ENCODE peak calls at places on chromosomes 12 and 14, in four cellular contexts. I is mucosa of descending colon, H is IMR-90, Z is fibroblast of lung. W is an unnamed sample.

GRCh38 chr14:61110683-61111082 is 129.6 kb downstream of the SLC38A6 start:
- DNase-seq in I (no peak), Z (no peak), H (no peak), W (no peak)

GRCh38 chr14:90871605-90872233 is 55.5 kb upstream of the TTC7B start:
- DNase-seq in H (peak; percentile 54), Z (peak; percentile 49), I (no peak), W (no peak)

GRCh38 chr12:5582541-5582940 is 150.6 kb downstream of the NTF3 start:
- DNase-seq in Z (no peak), H (no peak), I (no peak), W (no peak)

GRCh38 chr14:75202671-75203070 is 26.3 kb upstream of the TMED10 start:
- DNase-seq in I (no peak), H (no peak), Z (no peak), W (no peak)

GRCh38 chr12:78674311-78675085 is 190.1 kb upstream of the SYT1 start:
- DNase-seq in I (no peak), Z (peak; percentile 19), H (peak; percentile 56), W (no peak)

GRCh38 chr14:22084393-22085281 is 411.0 kb upstream of the OR4E1 start:
- DNase-seq in I (no peak), Z (peak; percentile 69), H (peak; percentile 62), W (no peak)

GRCh38 chr14:96830946-96831345 is 33.8 kb downstream of the VRK1 start:
- DNase-seq in I (no peak), Z (no peak), H (no peak), W (no peak)

GRCh38 chr14:35558680-35559079 is 24.7 kb downstream of the INSM2 start:
- DNase-seq in Z (no peak), I (no peak), H (no peak), W (no peak)

GRCh38 chr12:6364037-6364360 is 11.4 kb downstream of the SCNN1A start:
- DNase-seq in I (no peak), H (no peak), Z (no peak), W (peak; percentile 80)

GRCh38 chr14:22479781-22480464 is 109.1 kb downstream of the DAD1 start:
- DNase-seq in Z (no peak), I (no peak), H (no peak), W (no peak)

GRCh38 chr14:89779707-89780106 is 174.8 kb downstream of the EFCAB11 start:
- DNase-seq in I (no peak), Z (no peak), H (no peak), W (no peak)

GRCh38 chr14:95918466-95918865 is 41.8 kb downstream of the TUNAR start:
- DNase-seq in Z (no peak), H (peak; percentile 1), I (no peak), W (no peak)

GRCh38 chr14:59439256-59440015 is 25.7 kb downstream of the GPR135 start:
- DNase-seq in H (peak; percentile 74), I (no peak), Z (peak; percentile 81), W (no peak)

GRCh38 chr12:62629971-62630739 is 163.5 kb downstream of the MON2 start:
- DNase-seq in I (no peak), H (no peak), Z (no peak), W (no peak)

GRCh38 chr14:101542391-101542790 is 18.9 kb upstream of the DIO3 start:
- DNase-seq in H (no peak), Z (no peak), I (peak; percentile 77), W (no peak)

GRCh38 chr14:71231521-71232393 is 324.5 kb downstream of the PCNX1 start:
- DNase-seq in I (no peak), Z (no peak), H (no peak), W (no peak)

GRCh38 chr12:130163461-130164215 is 1.4 kb downstream of the FZD10 start:
- DNase-seq in I (no peak), H (no peak), Z (no peak), W (no peak)

GRCh38 chr14:31080060-31080459 is 53.9 kb upstream of the STRN3 start:
- DNase-seq in Z (peak; percentile 57), H (peak; percentile 66), I (no peak), W (no peak)

GRCh38 chr14:50527970-50528369 is 4.4 kb downstream of the MAP4K5 start:
- DNase-seq in Z (no peak), I (no peak), H (peak; percentile 65), W (no peak)

GRCh38 chr12:52566847-52567291 is 6.8 kb downstream of the KRT74 start:
- DNase-seq in Z (no peak), H (no peak), I (no peak), W (no peak)

GRCh38 chr12:126182619-126183236 is 1117.5 kb downstream of the AACS start:
- DNase-seq in Z (no peak), I (no peak), H (no peak), W (no peak)

GRCh38 chr14:53715390-53715730 is 241.3 kb downstream of the BMP4 start:
- DNase-seq in H (peak; percentile 28), I (no peak), Z (peak; percentile 62), W (no peak)

GRCh38 chr12:124525455-124525854 is 42.0 kb downstream of the NCOR2 start:
- DNase-seq in Z (no peak), I (no peak), H (no peak), W (no peak)

GRCh38 chr12:54749191-54749818 is 101.1 kb upstream of the DCD start:
- DNase-seq in Z (peak; percentile 59), I (no peak), H (peak; percentile 47), W (no peak)

GRCh38 chr12:43858096-43858495 is 22.2 kb downstream of the TMEM117 start:
- DNase-seq in I (no peak), H (no peak), Z (no peak), W (no peak)

GRCh38 chr14:104634886-104635570 is 30.5 kb upstream of the TMEM179 start:
- DNase-seq in I (no peak), H (no peak), Z (no peak), W (no peak)

GRCh38 chr12:53048033-53048779 is 1.7 kb upstream of the TNS2 start:
- DNase-seq in Z (no peak), H (no peak), I (peak; percentile 75), W (peak; percentile 89)

GRCh38 chr12:42568952-42569916 is 20.3 kb downstream of the PRICKLE1 start:
- DNase-seq in I (no peak), H (peak; percentile 80), Z (peak; percentile 83), W (no peak)

GRCh38 chr14:50935126-50936090 is 8.9 kb downstream of the PYGL start:
- DNase-seq in I (no peak), H (no peak), Z (no peak), W (peak; percentile 74)

GRCh38 chr12:68207276-68207675 is 18.3 kb downstream of the IL26 start:
- DNase-seq in H (no peak), I (no peak), Z (no peak), W (no peak)

GRCh38 chr14:101174522-101174838 is 271.0 kb upstream of the RTL1 start:
- DNase-seq in I (no peak), Z (no peak), H (no peak), W (no peak)

GRCh38 chr14:106831322-106831720 is 1304.9 kb downstream of the TMEM121 start:
- DNase-seq in I (peak; percentile 49), Z (no peak), H (no peak), W (no peak)
- H3K9me3 ChIP-seq in I (no peaks in the 10 kb centered on the region), Z (no peaks in the 10 kb centered on the region), H (peaks cover 15% of the 10 kb centered on the region), W (no peaks in the 10 kb centered on the region)

GRCh38 chr14:23930742-23931141 is 22.8 kb upstream of the DHRS4 start:
- DNase-seq in Z (no peak), H (peak; percentile 11), I (no peak), W (no peak)
- TF ChIP-seq CTCF in Z (no peak), H (no peak), I (no peak), W (no peak)

GRCh38 chr12:4499186-4499585 is 39.5 kb upstream of the RAD51AP1 start:
- DNase-seq in Z (no peak), I (no peak), H (no peak), W (no peak)

GRCh38 chr12:4490973-4491372 is 45.4 kb upstream of the FGF6 start:
- DNase-seq in I (no peak), H (no peak), Z (no peak), W (no peak)

DNA sequence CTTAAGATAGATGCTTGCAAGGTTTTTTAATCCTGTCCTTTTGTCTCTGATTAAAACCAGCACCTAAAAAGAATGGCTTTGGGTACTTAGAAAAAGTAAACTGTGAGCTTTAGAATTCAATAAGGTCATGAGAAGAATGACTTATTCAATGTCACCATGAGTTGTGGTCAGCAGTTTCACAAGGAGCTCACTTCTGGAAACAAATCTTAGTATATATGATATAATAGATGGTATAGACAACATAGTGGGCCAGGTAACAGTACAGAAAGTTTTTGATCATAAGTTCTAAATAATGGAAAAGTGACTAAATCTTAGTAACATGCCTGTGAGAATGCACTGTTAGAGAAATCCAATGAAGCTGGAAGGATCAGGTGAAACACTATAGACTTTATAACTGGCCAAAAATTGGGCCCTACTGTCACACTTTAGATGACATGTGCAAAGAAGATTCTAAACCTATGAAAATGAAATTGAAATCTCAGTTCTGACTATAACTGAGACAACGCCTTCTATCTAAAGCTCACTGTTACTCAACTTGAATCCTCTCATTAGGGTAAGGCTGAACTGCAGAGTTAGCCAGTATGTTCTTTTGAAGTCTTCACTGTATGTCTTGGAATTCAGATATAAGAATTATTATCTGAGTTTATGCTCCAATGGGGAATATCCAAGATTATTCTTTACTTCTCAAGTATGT is 42.4 kb upstream of the RAD51AP1 start:
- DNase-seq in H (no peak), Z (no peak), I (no peak), W (no peak)
- H3K9me3 ChIP-seq in H (no peaks in the 10 kb centered on the region), Z (no peaks in the 10 kb centered on the region), I (no peaks in the 10 kb centered on the region), W (no peaks in the 10 kb centered on the region)

GRCh38 chr12:49187184-49187583 is 1.7 kb downstream of the TUBA1A start:
- DNase-seq in H (peak; percentile 61), I (no peak), Z (peak; percentile 81), W (no peak)

GRCh38 chr12:49189731-49190314 is 943 bp upstream of the TUBA1A start:
- DNase-seq in Z (no peak), H (no peak), I (no peak), W (no peak)

GRCh38 chr12:49188916-49189367 is at the start of gene TUBA1A:
- DNase-seq in Z (peak; percentile 100), I (peak; percentile 78), H (peak; percentile 100), W (peak; percentile 81)

GRCh38 chr12:49190317-49190716 is 1.4 kb upstream of the TUBA1A start:
- DNase-seq in Z (no peak), I (no peak), H (no peak), W (no peak)

DNA sequence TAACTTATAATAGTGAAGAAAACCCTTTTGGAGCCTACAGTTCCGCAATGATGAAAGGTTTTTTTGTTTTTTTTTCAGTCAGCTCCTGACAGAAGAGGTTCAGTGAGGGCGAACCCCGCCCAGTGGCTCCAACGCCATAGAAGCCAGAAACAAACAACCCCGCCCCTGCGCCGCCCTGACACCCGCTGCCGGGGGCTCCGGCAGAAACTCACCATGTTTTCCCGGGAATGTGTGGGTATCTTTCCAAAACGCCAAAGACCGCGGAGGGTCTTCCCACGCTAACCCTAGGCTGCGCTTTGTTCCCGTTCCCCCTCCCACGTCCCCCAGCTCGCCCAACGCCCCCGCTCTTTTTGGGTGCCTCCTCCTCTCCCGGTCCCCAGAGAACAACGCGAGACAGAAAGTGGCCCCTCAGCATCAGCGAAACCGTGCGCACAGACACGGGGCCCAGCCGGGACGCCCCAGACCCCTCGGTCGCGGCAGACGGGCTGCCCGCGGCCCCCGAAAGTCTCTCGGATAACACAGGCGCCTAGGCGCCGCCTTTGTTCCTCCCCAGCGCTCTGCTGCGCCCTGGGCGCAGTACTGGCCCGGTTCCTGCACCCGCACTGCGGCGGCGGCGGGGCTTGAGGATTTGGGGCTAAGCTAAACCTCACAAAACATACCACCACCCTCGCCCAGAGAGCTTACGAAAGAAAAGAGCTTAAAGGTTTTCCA is 520 bp downstream of the TUBA1A start:
- DNase-seq in H (peak; percentile 42), Z (peak; percentile 79), I (peak; percentile 84), W (peak; percentile 74)
- TF ChIP-seq CTCF in H (no peak), Z (no peak), I (no peak), W (no peak)